ENCODE peak calls at places on chromosomes 11 and 22, in five cellular contexts. One of them, this sample, is unnamed.

GRCh38 chr11:101618691-101619090 is 34.9 kb upstream of the TRPC6 start:
- DNase-seq in mesenchymal stem cell: peak; percentile 32
- DNase-seq in neuronal stem cell: no peak
- DNase-seq in trophoblast cell: no peak
- DNase-seq in H1: no peak
- DNase-seq in this sample: no peak

GRCh38 chr22:36238348-36239149 is 778 bp downstream of the APOL2 start:
- DNase-seq in H1: no peak
- DNase-seq in mesenchymal stem cell: no peak
- DNase-seq in trophoblast cell: no peak
- DNase-seq in neuronal stem cell: no peak
- DNase-seq in this sample: peak; percentile 18

GRCh38 chr22:46056169-46057041 is 79.4 kb upstream of the WNT7B start:
- DNase-seq in trophoblast cell: no peak
- DNase-seq in neuronal stem cell: no peak
- DNase-seq in mesenchymal stem cell: no peak
- DNase-seq in H1: no peak
- DNase-seq in this sample: no peak

GRCh38 chr11:66015094-66015881 is 3.5 kb downstream of the CST6 start:
- DNase-seq in neuronal stem cell: no peak
- DNase-seq in mesenchymal stem cell: no peak
- DNase-seq in H1: no peak
- DNase-seq in trophoblast cell: no peak
- DNase-seq in this sample: no peak

GRCh38 chr11:6611092-6612007 is 666 bp downstream of the TAF10 start:
- DNase-seq in neuronal stem cell: no peak
- DNase-seq in mesenchymal stem cell: peak; percentile 34
- DNase-seq in H1: peak; percentile 61
- DNase-seq in trophoblast cell: no peak
- DNase-seq in this sample: peak; percentile 27

GRCh38 chr11:110606415-110606814 is 105.8 kb downstream of the ARHGAP20 start:
- DNase-seq in trophoblast cell: no peak
- DNase-seq in mesenchymal stem cell: no peak
- DNase-seq in H1: no peak
- DNase-seq in neuronal stem cell: no peak
- DNase-seq in this sample: no peak

GRCh38 chr11:18322818-18323570 is 627 bp downstream of the GTF2H1 start:
- DNase-seq in H1: no peak
- DNase-seq in mesenchymal stem cell: no peak
- DNase-seq in trophoblast cell: no peak
- DNase-seq in neuronal stem cell: no peak
- DNase-seq in this sample: no peak

GRCh38 chr11:93169950-93170561 is 27.7 kb downstream of the SLC36A4 start:
- DNase-seq in mesenchymal stem cell: peak; percentile 39
- DNase-seq in neuronal stem cell: no peak
- DNase-seq in trophoblast cell: no peak
- DNase-seq in H1: no peak
- DNase-seq in this sample: no peak

GRCh38 chr22:26842103-26842502 is 184.7 kb downstream of the MIAT start:
- DNase-seq in neuronal stem cell: no peak
- DNase-seq in mesenchymal stem cell: no peak
- DNase-seq in H1: no peak
- DNase-seq in trophoblast cell: no peak
- DNase-seq in this sample: no peak

GRCh38 chr11:16605440-16605970 is 132.9 kb upstream of the C11orf58 start:
- DNase-seq in mesenchymal stem cell: peak; percentile 69
- DNase-seq in H1: no peak
- DNase-seq in trophoblast cell: no peak
- DNase-seq in neuronal stem cell: peak; percentile 41
- DNase-seq in this sample: peak; percentile 55

GRCh38 chr22:17772249-17772962 is 1.9 kb downstream of the BID start:
- DNase-seq in neuronal stem cell: no peak
- DNase-seq in H1: no peak
- DNase-seq in mesenchymal stem cell: peak; percentile 18
- DNase-seq in trophoblast cell: no peak
- DNase-seq in this sample: no peak

GRCh38 chr11:19929147-19929546 is 216.5 kb downstream of the NAV2 start:
- DNase-seq in trophoblast cell: no peak
- DNase-seq in H1: no peak
- DNase-seq in mesenchymal stem cell: no peak
- DNase-seq in neuronal stem cell: no peak
- DNase-seq in this sample: no peak

GRCh38 chr11:6862961-6863360 is at the start of gene OR10A2:
- DNase-seq in trophoblast cell: no peak
- DNase-seq in H1: no peak
- DNase-seq in neuronal stem cell: no peak
- DNase-seq in mesenchymal stem cell: no peak
- DNase-seq in this sample: peak; percentile 31

GRCh38 chr11:20161230-20161918 is 1.1 kb upstream of the DBX1 start:
- DNase-seq in trophoblast cell: peak; percentile 26
- DNase-seq in H1: peak; percentile 66
- DNase-seq in mesenchymal stem cell: peak; percentile 6
- DNase-seq in neuronal stem cell: no peak
- DNase-seq in this sample: peak; percentile 80

GRCh38 chr11:68436985-68437926 is 23.3 kb upstream of the PPP6R3 start:
- DNase-seq in neuronal stem cell: no peak
- DNase-seq in trophoblast cell: no peak
- DNase-seq in H1: no peak
- DNase-seq in mesenchymal stem cell: peak; percentile 89
- DNase-seq in this sample: no peak

GRCh38 chr11:68551223-68551622 is 90.7 kb downstream of the PPP6R3 start:
- DNase-seq in H1: no peak
- DNase-seq in neuronal stem cell: no peak
- DNase-seq in trophoblast cell: no peak
- DNase-seq in mesenchymal stem cell: no peak
- DNase-seq in this sample: no peak

GRCh38 chr11:124941703-124942102 is 5.9 kb upstream of the HEPACAM start:
- DNase-seq in neuronal stem cell: no peak
- DNase-seq in mesenchymal stem cell: no peak
- DNase-seq in trophoblast cell: no peak
- DNase-seq in H1: no peak
- DNase-seq in this sample: no peak

GRCh38 chr11:72189448-72190250 is 2.3 kb upstream of the FOLR1 start:
- DNase-seq in trophoblast cell: peak; percentile 35
- DNase-seq in H1: no peak
- DNase-seq in mesenchymal stem cell: no peak
- DNase-seq in neuronal stem cell: no peak
- DNase-seq in this sample: no peak

GRCh38 chr11:62552931-62553838 is 6.6 kb upstream of the AHNAK start:
- DNase-seq in trophoblast cell: peak; percentile 98
- DNase-seq in mesenchymal stem cell: peak; percentile 98
- DNase-seq in H1: peak; percentile 82
- DNase-seq in neuronal stem cell: no peak
- DNase-seq in this sample: peak; percentile 84

GRCh38 chr22:17264321-17265052 is 45.3 kb upstream of the ADA2 start:
- DNase-seq in H1: peak; percentile 72
- DNase-seq in trophoblast cell: no peak
- DNase-seq in mesenchymal stem cell: peak; percentile 40
- DNase-seq in neuronal stem cell: no peak
- DNase-seq in this sample: peak; percentile 78

GRCh38 chr11:127074151-127074761 is 73.7 kb upstream of the KIRREL3 start:
- DNase-seq in H1: no peak
- DNase-seq in mesenchymal stem cell: peak; percentile 21
- DNase-seq in trophoblast cell: peak; percentile 62
- DNase-seq in neuronal stem cell: peak; percentile 9
- DNase-seq in this sample: peak; percentile 62

GRCh38 chr11:76766521-76766920 is 16.6 kb upstream of the TSKU start:
- DNase-seq in H1: no peak
- DNase-seq in trophoblast cell: no peak
- DNase-seq in mesenchymal stem cell: no peak
- DNase-seq in neuronal stem cell: no peak
- DNase-seq in this sample: no peak

GRCh38 chr11:126654886-126655806 is 299.7 kb downstream of the ST3GAL4 start:
- DNase-seq in H1: no peak
- DNase-seq in trophoblast cell: no peak
- DNase-seq in neuronal stem cell: no peak
- DNase-seq in mesenchymal stem cell: no peak
- DNase-seq in this sample: no peak

GRCh38 chr22:31326877-31327276 is 19.3 kb downstream of the PATZ1 start:
- DNase-seq in trophoblast cell: no peak
- DNase-seq in mesenchymal stem cell: no peak
- DNase-seq in neuronal stem cell: no peak
- DNase-seq in H1: no peak
- DNase-seq in this sample: no peak

GRCh38 chr11:68031136-68031459 is 617 bp downstream of the NDUFS8 start:
- DNase-seq in mesenchymal stem cell: peak; percentile 26
- DNase-seq in H1: no peak
- DNase-seq in trophoblast cell: no peak
- DNase-seq in neuronal stem cell: no peak
- DNase-seq in this sample: no peak

GRCh38 chr11:41394562-41395160 is 64.8 kb downstream of the LRRC4C start:
- DNase-seq in trophoblast cell: no peak
- DNase-seq in H1: no peak
- DNase-seq in mesenchymal stem cell: no peak
- DNase-seq in neuronal stem cell: no peak
- DNase-seq in this sample: no peak
- H2AFZ ChIP-seq in trophoblast cell: no peak overlapping the region
- H2AFZ ChIP-seq in H1: no peak overlapping the region
- H2AFZ ChIP-seq in mesenchymal stem cell: no peak overlapping the region
- H2AFZ ChIP-seq in neuronal stem cell: peak overlapping the region; percentile 60
- H2AFZ ChIP-seq in this sample: no peak overlapping the region

GRCh38 chr22:49617264-49617663 is 210.4 kb downstream of the BRD1 start:
- DNase-seq in neuronal stem cell: no peak
- DNase-seq in mesenchymal stem cell: no peak
- DNase-seq in trophoblast cell: no peak
- DNase-seq in H1: no peak
- DNase-seq in this sample: no peak
- H2BK12ac ChIP-seq in neuronal stem cell: no peak overlapping the region
- H2BK12ac ChIP-seq in mesenchymal stem cell: no peak overlapping the region
- H2BK12ac ChIP-seq in trophoblast cell: no peak overlapping the region
- H2BK12ac ChIP-seq in H1: no peak overlapping the region
- H2BK12ac ChIP-seq in this sample: no peak overlapping the region

GRCh38 chr11:130720232-130720787 is 196.0 kb downstream of the SNX19 start:
- DNase-seq in neuronal stem cell: no peak
- DNase-seq in mesenchymal stem cell: no peak
- DNase-seq in trophoblast cell: peak; percentile 61
- DNase-seq in H1: no peak
- DNase-seq in this sample: no peak
- H2BK5ac ChIP-seq in neuronal stem cell: peak overlapping the region; percentile 32
- H2BK5ac ChIP-seq in mesenchymal stem cell: no peak overlapping the region
- H2BK5ac ChIP-seq in trophoblast cell: no peak overlapping the region
- H2BK5ac ChIP-seq in H1: peak overlapping the region; percentile 6
- H2BK5ac ChIP-seq in this sample: no peak overlapping the region

DNA sequence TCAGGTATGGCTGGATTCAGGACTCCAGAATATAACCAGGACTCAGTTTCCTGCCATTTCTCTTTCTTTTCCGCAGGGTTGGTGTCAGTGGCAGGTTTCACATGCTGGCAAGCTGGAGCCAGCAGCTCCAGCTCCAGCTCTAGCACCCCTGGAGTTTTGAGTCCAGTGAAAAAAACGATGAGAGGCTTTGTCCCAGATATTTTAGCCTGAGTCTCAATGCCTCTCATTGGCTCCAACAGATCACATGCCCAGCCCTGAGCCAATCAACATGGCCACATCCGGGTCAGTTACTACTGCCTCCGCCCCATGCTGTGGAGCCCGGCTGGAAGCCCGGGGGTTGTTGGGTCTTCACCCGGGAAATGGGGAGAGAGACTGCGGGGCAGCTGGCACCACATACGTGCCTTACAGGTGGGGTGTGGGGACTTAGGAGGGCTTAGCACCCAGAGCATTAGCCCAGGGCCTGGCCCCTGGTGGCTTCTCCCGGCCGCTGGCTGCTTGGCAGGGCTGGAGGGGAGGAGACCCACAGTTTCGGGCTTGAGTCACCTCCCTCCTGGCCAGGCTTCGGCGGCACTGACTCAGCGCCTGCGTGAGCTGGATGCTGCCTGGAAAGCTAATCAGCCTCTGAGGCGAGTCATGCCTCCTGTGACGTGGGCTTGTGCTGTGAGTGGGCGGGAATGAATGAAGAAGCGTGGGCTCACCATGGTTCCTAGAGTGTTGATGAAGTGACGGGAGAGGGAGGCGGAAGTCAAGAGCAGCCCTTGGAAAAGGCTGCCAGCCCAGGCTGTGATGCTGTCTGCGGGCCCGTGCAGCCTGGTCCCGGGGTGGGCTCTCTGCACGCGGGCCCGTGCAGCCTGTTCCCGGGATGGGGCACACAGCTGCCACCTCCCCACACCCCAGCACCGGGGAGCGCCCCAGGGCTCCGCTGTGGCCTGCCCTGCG is 15.3 kb upstream of the MRTFA start:
- DNase-seq in trophoblast cell: peak; percentile 100
- DNase-seq in mesenchymal stem cell: peak; percentile 100
- DNase-seq in neuronal stem cell: no peak
- DNase-seq in H1: peak; percentile 78
- DNase-seq in this sample: peak; percentile 86
- H2AFZ ChIP-seq in trophoblast cell: peak overlapping the region; percentile 48
- H2AFZ ChIP-seq in mesenchymal stem cell: peak overlapping the region; percentile 93
- H2AFZ ChIP-seq in neuronal stem cell: peak overlapping the region; percentile 94
- H2AFZ ChIP-seq in H1: no peak overlapping the region
- H2AFZ ChIP-seq in this sample: no peak overlapping the region